ENCODE peak calls at places on chromosomes 2 and 18, in eight cellular contexts. K, X, N, D, P, F, R and O are unnamed samples.

GRCh38 chr2:51013060-51013746 is 18.7 kb downstream of the NRXN1 start:
- DNase-seq in P (peak; percentile 10), R (peak; percentile 41), N (peak; percentile 11), D (no peak), K (peak; percentile 35), F (no peak), X (no peak), O (no peak)

GRCh38 chr2:33013684-33014110 is 66.9 kb downstream of the LTBP1 start:
- DNase-seq in P (no peak), N (peak; percentile 33), F (peak; percentile 68), X (peak; percentile 31), K (no peak), D (no peak), R (no peak), O (no peak)

GRCh38 chr2:46847185-46847710 is 68.4 kb downstream of the MCFD2 start:
- DNase-seq in D (peak; percentile 97), N (peak; percentile 85), R (peak; percentile 97), F (peak; percentile 97), K (peak; percentile 92), P (no peak), X (peak; percentile 98), O (no peak)

GRCh38 chr2:222807431-222807830 is 53.4 kb upstream of the ACSL3 start:
- DNase-seq in D (no peak), X (no peak), N (no peak), F (no peak), K (no peak), P (no peak), R (no peak), O (no peak)

GRCh38 chr2:19021721-19022120 is 336.7 kb downstream of the OSR1 start:
- DNase-seq in D (peak; percentile 98), N (no peak), X (no peak), R (no peak), K (no peak), P (no peak), F (no peak), O (no peak)

GRCh38 chr2:165933211-165933610 is 20.4 kb downstream of the TTC21B start:
- DNase-seq in R (no peak), K (no peak), D (no peak), F (no peak), X (no peak), N (no peak), P (no peak), O (no peak)

GRCh38 chr2:238061310-238062202 is 755 bp downstream of the SCLY start:
- DNase-seq in X (peak; percentile 41), K (peak; percentile 36), D (peak; percentile 25), P (peak; percentile 28), F (no peak), N (peak; percentile 49), R (peak; percentile 51), O (no peak)

GRCh38 chr2:187991389-187991788 is 300.3 kb upstream of the GULP1 start:
- DNase-seq in F (no peak), P (no peak), X (no peak), D (peak; percentile 44), K (no peak), R (no peak), N (no peak), O (no peak)

GRCh38 chr2:162524192-162524591 is 180.3 kb downstream of the GCA start:
- DNase-seq in D (no peak), P (peak; percentile 4), R (peak; percentile 0), N (no peak), X (no peak), F (no peak), K (peak; percentile 55), O (no peak)

GRCh38 chr2:142944264-142944663 is 66.8 kb downstream of the KYNU start:
- DNase-seq in N (peak; percentile 60), X (no peak), P (no peak), D (peak; percentile 18), K (no peak), R (no peak), F (no peak), O (no peak)

GRCh38 chr2:160397530-160397865 is 96.1 kb downstream of the RBMS1 start:
- DNase-seq in K (peak; percentile 45), P (no peak), R (no peak), D (peak; percentile 63), N (no peak), F (no peak), X (no peak), O (no peak)

GRCh38 chr2:128236491-128237035 is 82.1 kb downstream of the HS6ST1 start:
- DNase-seq in X (peak; percentile 63), N (peak; percentile 64), R (no peak), P (no peak), F (no peak), D (peak; percentile 82), K (no peak), O (no peak)

GRCh38 chr2:11502740-11503292 is 31.0 kb upstream of the GREB1 start:
- DNase-seq in R (no peak), N (peak; percentile 8), K (no peak), P (no peak), X (no peak), D (no peak), F (no peak), O (peak; percentile 20)

GRCh38 chr18:5868218-5868904 is 27.0 kb downstream of the TMEM200C start:
- DNase-seq in R (peak; percentile 54), P (peak; percentile 82), K (peak; percentile 61), F (no peak), D (peak; percentile 82), X (peak; percentile 92), N (peak; percentile 66), O (peak; percentile 76)

GRCh38 chr2:67560818-67561221 is 163.7 kb downstream of the ETAA1 start:
- DNase-seq in F (no peak), D (no peak), X (peak; percentile 69), N (no peak), R (no peak), P (no peak), K (no peak), O (no peak)

GRCh38 chr2:11829947-11830707 is 83.7 kb downstream of the LPIN1 start:
- DNase-seq in N (peak; percentile 98), R (peak; percentile 85), K (peak; percentile 78), P (peak; percentile 71), F (no peak), X (peak; percentile 99), D (peak; percentile 98), O (peak; percentile 87)

GRCh38 chr2:160175169-160176130 is 24.6 kb downstream of the ITGB6 start:
- DNase-seq in R (no peak), X (no peak), P (no peak), K (no peak), N (peak; percentile 57), D (no peak), F (no peak), O (no peak)

GRCh38 chr2:28768422-28768821 is 16.8 kb downstream of the PPP1CB start:
- DNase-seq in F (no peak), X (no peak), P (no peak), N (no peak), D (no peak), K (no peak), R (no peak), O (no peak)

GRCh38 chr2:14642499-14642898 is 10.0 kb downstream of the LRATD1 start:
- DNase-seq in F (no peak), K (no peak), X (no peak), P (no peak), D (no peak), N (no peak), R (no peak), O (no peak)
- TF ChIP-seq CTCF in F (no peak), K (no peak), X (no peak), P (peak; percentile 13), D (peak; percentile 8), N (no peak), R (peak; percentile 20), O (peak; percentile 40)

DNA sequence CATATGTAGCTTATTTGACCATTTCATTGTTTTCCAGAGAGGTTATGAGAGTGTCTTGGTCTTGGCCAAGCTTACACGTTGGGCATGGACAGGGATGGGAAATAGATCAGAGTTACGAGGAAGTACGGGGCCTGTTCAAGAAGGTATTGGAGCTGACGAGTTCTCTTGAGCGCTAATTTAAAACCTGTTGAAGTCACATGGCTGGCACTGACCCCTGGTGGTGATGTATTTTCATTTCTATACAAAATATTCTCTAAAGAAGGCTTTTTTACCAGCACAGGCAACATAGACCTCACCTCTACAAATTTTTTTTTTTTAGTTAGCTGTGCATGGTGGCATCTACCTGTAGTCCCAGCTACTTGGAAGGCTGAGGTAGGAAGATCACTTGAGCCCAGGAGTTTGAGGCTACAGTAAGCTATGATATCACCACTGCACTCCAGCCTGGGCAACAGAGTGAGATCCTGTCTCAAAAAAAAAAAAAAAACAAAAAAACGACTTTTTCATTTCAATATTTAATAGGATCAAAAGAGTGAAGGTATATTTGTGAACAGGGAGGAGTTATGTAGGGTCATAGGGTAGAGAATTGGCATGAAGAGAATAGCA is 19.6 kb downstream of the UGP2 start:
- DNase-seq in D (peak; percentile 74), N (no peak), R (no peak), K (peak; percentile 51), P (peak; percentile 33), F (no peak), X (peak; percentile 81), O (no peak)
- TF ChIP-seq CTCF in D (peak; percentile 61), N (peak; percentile 40), R (peak; percentile 70), K (peak; percentile 38), P (peak; percentile 42), F (peak; percentile 47), X (peak; percentile 50), O (peak; percentile 76)

GRCh38 chr2:136288249-136288648 is 170.3 kb upstream of the CXCR4 start:
- DNase-seq in P (no peak), K (no peak), X (no peak), R (no peak), F (peak; percentile 47), D (no peak), N (no peak), O (no peak)

GRCh38 chr2:136281281-136282117 is 163.6 kb upstream of the CXCR4 start:
- DNase-seq in N (no peak), K (no peak), D (no peak), P (no peak), F (peak; percentile 83), R (no peak), X (no peak), O (no peak)

GRCh38 chr2:136286423-136286822 is 168.5 kb upstream of the CXCR4 start:
- DNase-seq in D (no peak), F (peak; percentile 31), X (no peak), P (no peak), N (no peak), R (no peak), K (no peak), O (no peak)

GRCh38 chr2:136284226-136285119 is 166.5 kb upstream of the CXCR4 start:
- DNase-seq in R (no peak), N (no peak), P (no peak), D (no peak), K (no peak), F (peak; percentile 19), X (no peak), O (no peak)

DNA sequence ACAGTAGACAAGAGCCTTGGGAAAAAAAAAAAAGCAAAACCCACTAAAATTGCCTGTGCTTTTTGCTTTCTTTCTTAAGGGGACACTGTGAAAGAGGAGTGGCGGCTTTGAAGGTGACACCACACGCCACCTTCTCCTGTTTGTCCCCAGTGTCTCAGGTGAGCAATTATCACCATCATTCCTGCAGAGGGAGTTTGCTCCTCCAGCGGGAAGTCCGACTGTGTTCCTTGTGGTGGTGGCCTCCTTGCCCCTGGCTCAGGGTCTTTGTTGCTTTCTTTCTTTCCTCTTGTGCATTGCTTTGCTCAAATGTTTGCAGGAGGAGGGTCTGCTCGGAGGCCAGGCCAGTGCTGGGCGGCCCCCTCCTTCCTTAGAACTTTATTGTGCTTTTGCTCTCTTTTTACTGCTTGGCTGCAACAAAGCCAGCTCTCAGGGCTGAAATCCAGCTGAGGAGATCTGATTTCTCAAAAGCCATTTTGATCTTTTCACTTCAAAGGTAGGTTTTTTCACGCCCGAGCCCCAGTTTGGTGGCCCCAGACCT is 164.4 kb upstream of the CXCR4 start:
- DNase-seq in N (no peak), R (no peak), D (no peak), K (no peak), P (no peak), X (no peak), F (peak; percentile 64), O (no peak)
- TF ChIP-seq CTCF in N (no peak), R (no peak), D (no peak), K (no peak), P (no peak), X (no peak), F (no peak), O (no peak)

GRCh38 chr2:97355887-97356286 is 233.8 kb downstream of the ANKRD36B start:
- DNase-seq in K (no peak), N (no peak), R (no peak), F (no peak), D (no peak), P (no peak), X (peak; percentile 2), O (no peak)
- TF ChIP-seq CTCF in K (no peak), N (no peak), R (no peak), F (no peak), D (no peak), P (no peak), X (no peak), O (no peak)